ENCODE peak calls at places on chromosomes 5 and 9, in four cellular contexts. E is EL; T is activated T-helper 1 cell treated with anti-CD3 and anti-CD28 coated beads, Interleukin-12 subunit alpha, Interleukin-12 subunit beta, Interleukin-2, Interleukin-4 antibody, amounts not matched to agents 30 ng/mL and 10 ng/mL and 1 ng/mL, durations not matched to agents 14 hours and 24 hours and 36 hours; R is stromal cell of bone marrow. Z is an unnamed sample.

GRCh38 chr9:128442150-128442549 is 13.7 kb upstream of the ODF2 start:
- DNase-seq in E (no peak), R (no peak), T (no peak), Z (no peak)

GRCh38 chr5:124746916-124747769 is 704 bp upstream of the ZNF608 start:
- DNase-seq in E (peak), R (peak), T (no peak), Z (peak)

GRCh38 chr5:140182075-140182709 is 7.2 kb downstream of the CYSTM1 start:
- DNase-seq in R (peak), T (no peak), E (no peak), Z (no peak)

GRCh38 chr5:95892784-95893354 is 68.8 kb downstream of the ELL2 start:
- DNase-seq in E (peak), T (peak), R (peak), Z (peak)

GRCh38 chr5:79005939-79006338 is 20.8 kb upstream of the ARSB start:
- DNase-seq in R (no peak), E (no peak), T (no peak), Z (no peak)

GRCh38 chr5:92613546-92613945 is 967.5 kb downstream of the NR2F1-AS1 start:
- DNase-seq in R (no peak), E (peak), T (no peak), Z (no peak)

GRCh38 chr5:169941542-169941941 is 38.8 kb downstream of the INSYN2B start:
- DNase-seq in E (no peak), T (no peak), R (no peak), Z (no peak)

GRCh38 chr5:131441184-131441583 is 177.3 kb downstream of the CDC42SE2 start:
- DNase-seq in E (no peak), T (no peak), R (no peak), Z (no peak)

GRCh38 chr9:121073038-121073437 is 1.7 kb upstream of the CNTRL start:
- DNase-seq in E (peak), R (peak), T (no peak), Z (peak)

GRCh38 chr9:109110326-109111014 is 9.3 kb downstream of the TMEM245 start:
- DNase-seq in E (peak), T (no peak), R (peak), Z (no peak)

GRCh38 chr5:83509535-83509934 is 38.0 kb downstream of the VCAN start:
- DNase-seq in R (no peak), T (no peak), E (peak), Z (no peak)

GRCh38 chr5:103466494-103466893 is 96.1 kb downstream of the NUDT12 start:
- DNase-seq in T (no peak), E (peak), R (peak), Z (no peak)

GRCh38 chr9:16344343-16344742 is 526.1 kb downstream of the BNC2 start:
- DNase-seq in R (peak), T (no peak), E (peak), Z (no peak)

GRCh38 chr9:13330396-13331004 is 51.0 kb upstream of the MPDZ start:
- DNase-seq in T (no peak), R (no peak), E (no peak), Z (no peak)

GRCh38 chr5:102554092-102554491 is 55.3 kb upstream of the SLCO6A1 start:
- DNase-seq in R (no peak), T (no peak), E (no peak), Z (no peak)

GRCh38 chr5:139393497-139394122 is 1.3 kb downstream of the PROB1 start:
- DNase-seq in T (no peak), R (no peak), E (no peak), Z (no peak)

GRCh38 chr5:136001531-136001930 is 27.3 kb upstream of the TGFBI start:
- DNase-seq in T (no peak), R (no peak), E (peak), Z (no peak)

GRCh38 chr5:96050273-96050880 is 88.7 kb upstream of the ELL2 start:
- DNase-seq in E (peak), T (no peak), R (no peak), Z (no peak)

GRCh38 chr5:35246411-35246810 is 16.1 kb upstream of the PRLR start:
- DNase-seq in T (no peak), E (no peak), R (no peak), Z (no peak)

GRCh38 chr9:98922721-98923435 is 20.8 kb upstream of the COL15A1 start:
- DNase-seq in E (peak), R (no peak), T (no peak), Z (peak)

GRCh38 chr5:32331217-32331926 is 18.6 kb upstream of the MTMR12 start:
- DNase-seq in R (no peak), E (no peak), T (no peak), Z (no peak)

GRCh38 chr5:45098483-45098882 is 289.7 kb downstream of the MRPS30 start:
- DNase-seq in T (no peak), E (no peak), R (no peak), Z (no peak)

GRCh38 chr5:138369706-138370105 is 17.2 kb downstream of the KDM3B start:
- DNase-seq in E (no peak), T (no peak), R (no peak), Z (no peak)

GRCh38 chr5:68405026-68405684 is 189.6 kb downstream of the PIK3R1 start:
- DNase-seq in T (no peak), R (peak), E (peak), Z (no peak)

GRCh38 chr5:84228266-84228665 is 156.4 kb downstream of the EDIL3 start:
- DNase-seq in T (no peak), R (no peak), E (no peak), Z (no peak)

GRCh38 chr9:123914517-123915199 is 15.3 kb downstream of the DENND1A start:
- DNase-seq in R (no peak), E (no peak), T (no peak), Z (no peak)

GRCh38 chr5:28190011-28190410 is 1151.6 kb upstream of the CDH9 start:
- DNase-seq in T (no peak), E (no peak), R (no peak), Z (no peak)

Z was measured in midbrain.